ENCODE peak calls at places on chromosome 19, in seven cellular contexts. One of them, this sample, is unnamed.

GRCh38 chr19:5117421-5117820 is 148.5 kb downstream of the KDM4B start:
- DNase-seq in fibroblast of pulmonary artery: no peak
- DNase-seq in thoracic aorta: no peak
- DNase-seq in foreskin fibroblast: no peak
- DNase-seq in AG04450: no peak
- DNase-seq in activated CD8-positive, alpha-beta T cell treated with anti-CD3 and anti-CD28 coated beads for 36 hours: no peak
- DNase-seq in keratinocyte: no peak
- DNase-seq in this sample: no peak

GRCh38 chr19:10749435-10750384 is 31.8 kb downstream of the DNM2 start:
- DNase-seq in foreskin fibroblast: no peak
- DNase-seq in keratinocyte: no peak
- DNase-seq in thoracic aorta: no peak
- DNase-seq in fibroblast of pulmonary artery: no peak
- DNase-seq in activated CD8-positive, alpha-beta T cell treated with anti-CD3 and anti-CD28 coated beads for 36 hours: no peak
- DNase-seq in AG04450: no peak
- DNase-seq in this sample: no peak

GRCh38 chr19:38686530-38686888 is 39.1 kb downstream of the ACTN4 start:
- DNase-seq in keratinocyte: no peak
- DNase-seq in activated CD8-positive, alpha-beta T cell treated with anti-CD3 and anti-CD28 coated beads for 36 hours: peak
- DNase-seq in thoracic aorta: no peak
- DNase-seq in foreskin fibroblast: no peak
- DNase-seq in AG04450: no peak
- DNase-seq in fibroblast of pulmonary artery: no peak
- DNase-seq in this sample: no peak

GRCh38 chr19:18202759-18203407 is 959 bp downstream of the RAB3A start:
- DNase-seq in AG04450: no peak
- DNase-seq in keratinocyte: no peak
- DNase-seq in thoracic aorta: no peak
- DNase-seq in foreskin fibroblast: peak
- DNase-seq in activated CD8-positive, alpha-beta T cell treated with anti-CD3 and anti-CD28 coated beads for 36 hours: peak
- DNase-seq in fibroblast of pulmonary artery: no peak
- DNase-seq in this sample: no peak

GRCh38 chr19:10339380-10339960 is at the start of gene ICAM3:
- DNase-seq in keratinocyte: no peak
- DNase-seq in fibroblast of pulmonary artery: no peak
- DNase-seq in foreskin fibroblast: no peak
- DNase-seq in activated CD8-positive, alpha-beta T cell treated with anti-CD3 and anti-CD28 coated beads for 36 hours: peak
- DNase-seq in thoracic aorta: no peak
- DNase-seq in AG04450: no peak
- DNase-seq in this sample: no peak

GRCh38 chr19:5838437-5839311 is 828 bp downstream of the FUT6 start:
- DNase-seq in fibroblast of pulmonary artery: no peak
- DNase-seq in foreskin fibroblast: no peak
- DNase-seq in activated CD8-positive, alpha-beta T cell treated with anti-CD3 and anti-CD28 coated beads for 36 hours: no peak
- DNase-seq in thoracic aorta: no peak
- DNase-seq in AG04450: no peak
- DNase-seq in keratinocyte: no peak
- DNase-seq in this sample: no peak

GRCh38 chr19:12111176-12111575 is 29.0 kb downstream of the ZNF20 start:
- DNase-seq in activated CD8-positive, alpha-beta T cell treated with anti-CD3 and anti-CD28 coated beads for 36 hours: no peak
- DNase-seq in fibroblast of pulmonary artery: no peak
- DNase-seq in AG04450: no peak
- DNase-seq in thoracic aorta: no peak
- DNase-seq in keratinocyte: no peak
- DNase-seq in foreskin fibroblast: peak
- DNase-seq in this sample: no peak

GRCh38 chr19:47094557-47095517 is 18.7 kb downstream of the ZC3H4 start:
- DNase-seq in keratinocyte: no peak
- DNase-seq in fibroblast of pulmonary artery: no peak
- DNase-seq in activated CD8-positive, alpha-beta T cell treated with anti-CD3 and anti-CD28 coated beads for 36 hours: peak
- DNase-seq in AG04450: no peak
- DNase-seq in thoracic aorta: no peak
- DNase-seq in foreskin fibroblast: no peak
- DNase-seq in this sample: no peak

GRCh38 chr19:28655054-28655453 is 557.9 kb downstream of the UQCRFS1 start:
- DNase-seq in foreskin fibroblast: no peak
- DNase-seq in AG04450: no peak
- DNase-seq in keratinocyte: no peak
- DNase-seq in fibroblast of pulmonary artery: no peak
- DNase-seq in activated CD8-positive, alpha-beta T cell treated with anti-CD3 and anti-CD28 coated beads for 36 hours: no peak
- DNase-seq in thoracic aorta: no peak
- DNase-seq in this sample: no peak

GRCh38 chr19:7847664-7848063 is 17.6 kb downstream of the EVI5L start:
- DNase-seq in AG04450: no peak
- DNase-seq in foreskin fibroblast: no peak
- DNase-seq in thoracic aorta: no peak
- DNase-seq in fibroblast of pulmonary artery: no peak
- DNase-seq in activated CD8-positive, alpha-beta T cell treated with anti-CD3 and anti-CD28 coated beads for 36 hours: no peak
- DNase-seq in keratinocyte: no peak
- DNase-seq in this sample: no peak

GRCh38 chr19:55179570-55180484 is at the start of gene SYT5:
- DNase-seq in fibroblast of pulmonary artery: no peak
- DNase-seq in thoracic aorta: no peak
- DNase-seq in foreskin fibroblast: peak
- DNase-seq in AG04450: no peak
- DNase-seq in activated CD8-positive, alpha-beta T cell treated with anti-CD3 and anti-CD28 coated beads for 36 hours: peak
- DNase-seq in keratinocyte: no peak
- DNase-seq in this sample: no peak

GRCh38 chr19:6417713-6418561 is 6.7 kb downstream of the KHSRP start:
- DNase-seq in AG04450: no peak
- DNase-seq in fibroblast of pulmonary artery: peak
- DNase-seq in activated CD8-positive, alpha-beta T cell treated with anti-CD3 and anti-CD28 coated beads for 36 hours: no peak
- DNase-seq in keratinocyte: no peak
- DNase-seq in foreskin fibroblast: peak
- DNase-seq in thoracic aorta: no peak
- DNase-seq in this sample: no peak

GRCh38 chr19:47716270-47716937 is 3.2 kb downstream of the EHD2 start:
- DNase-seq in foreskin fibroblast: no peak
- DNase-seq in activated CD8-positive, alpha-beta T cell treated with anti-CD3 and anti-CD28 coated beads for 36 hours: no peak
- DNase-seq in keratinocyte: no peak
- DNase-seq in fibroblast of pulmonary artery: no peak
- DNase-seq in thoracic aorta: no peak
- DNase-seq in AG04450: no peak
- DNase-seq in this sample: no peak

GRCh38 chr19:34217952-34218817 is 36.2 kb upstream of the GARRE1 start:
- DNase-seq in thoracic aorta: no peak
- DNase-seq in keratinocyte: no peak
- DNase-seq in activated CD8-positive, alpha-beta T cell treated with anti-CD3 and anti-CD28 coated beads for 36 hours: peak
- DNase-seq in fibroblast of pulmonary artery: peak
- DNase-seq in AG04450: peak
- DNase-seq in foreskin fibroblast: peak
- DNase-seq in this sample: peak

GRCh38 chr19:10544242-10544752 is 593 bp downstream of the ATG4D start:
- DNase-seq in keratinocyte: no peak
- DNase-seq in foreskin fibroblast: peak
- DNase-seq in thoracic aorta: no peak
- DNase-seq in AG04450: no peak
- DNase-seq in activated CD8-positive, alpha-beta T cell treated with anti-CD3 and anti-CD28 coated beads for 36 hours: peak
- DNase-seq in fibroblast of pulmonary artery: no peak
- DNase-seq in this sample: no peak

GRCh38 chr19:45391346-45391745 is 13.5 kb downstream of the PPP1R13L start:
- DNase-seq in AG04450: no peak
- DNase-seq in fibroblast of pulmonary artery: no peak
- DNase-seq in thoracic aorta: no peak
- DNase-seq in keratinocyte: no peak
- DNase-seq in activated CD8-positive, alpha-beta T cell treated with anti-CD3 and anti-CD28 coated beads for 36 hours: no peak
- DNase-seq in foreskin fibroblast: peak
- DNase-seq in this sample: no peak

GRCh38 chr19:883661-884211 is 9.3 kb downstream of the MED16 start:
- DNase-seq in keratinocyte: peak
- DNase-seq in AG04450: no peak
- DNase-seq in fibroblast of pulmonary artery: no peak
- DNase-seq in thoracic aorta: no peak
- DNase-seq in activated CD8-positive, alpha-beta T cell treated with anti-CD3 and anti-CD28 coated beads for 36 hours: no peak
- DNase-seq in foreskin fibroblast: no peak
- DNase-seq in this sample: no peak
- TF ChIP-seq CTCF in keratinocyte: peak
- TF ChIP-seq CTCF in AG04450: no peak
- TF ChIP-seq CTCF in fibroblast of pulmonary artery: no peak
- TF ChIP-seq CTCF in thoracic aorta: no peak
- TF ChIP-seq CTCF in activated CD8-positive, alpha-beta T cell treated with anti-CD3 and anti-CD28 coated beads for 36 hours: no peak
- TF ChIP-seq CTCF in foreskin fibroblast: no peak
- TF ChIP-seq CTCF in this sample: no peak

GRCh38 chr19:43723588-43723987 is 7.7 kb downstream of the IRGC start:
- DNase-seq in foreskin fibroblast: peak
- DNase-seq in keratinocyte: no peak
- DNase-seq in activated CD8-positive, alpha-beta T cell treated with anti-CD3 and anti-CD28 coated beads for 36 hours: no peak
- DNase-seq in fibroblast of pulmonary artery: peak
- DNase-seq in thoracic aorta: no peak
- DNase-seq in AG04450: no peak
- DNase-seq in this sample: no peak
- TF ChIP-seq CTCF in foreskin fibroblast: peak
- TF ChIP-seq CTCF in keratinocyte: peak
- TF ChIP-seq CTCF in activated CD8-positive, alpha-beta T cell treated with anti-CD3 and anti-CD28 coated beads for 36 hours: no peak
- TF ChIP-seq CTCF in fibroblast of pulmonary artery: peak
- TF ChIP-seq CTCF in thoracic aorta: no peak
- TF ChIP-seq CTCF in AG04450: peak
- TF ChIP-seq CTCF in this sample: peak

GRCh38 chr19:1223018-1223855 is 14.6 kb downstream of the CBARP start:
- DNase-seq in fibroblast of pulmonary artery: peak
- DNase-seq in activated CD8-positive, alpha-beta T cell treated with anti-CD3 and anti-CD28 coated beads for 36 hours: peak
- DNase-seq in keratinocyte: no peak
- DNase-seq in foreskin fibroblast: peak
- DNase-seq in thoracic aorta: no peak
- DNase-seq in AG04450: no peak
- DNase-seq in this sample: no peak
- TF ChIP-seq CTCF in fibroblast of pulmonary artery: peak
- TF ChIP-seq CTCF in activated CD8-positive, alpha-beta T cell treated with anti-CD3 and anti-CD28 coated beads for 36 hours: peak
- TF ChIP-seq CTCF in keratinocyte: peak
- TF ChIP-seq CTCF in foreskin fibroblast: peak
- TF ChIP-seq CTCF in thoracic aorta: peak
- TF ChIP-seq CTCF in AG04450: peak
- TF ChIP-seq CTCF in this sample: peak

DNA sequence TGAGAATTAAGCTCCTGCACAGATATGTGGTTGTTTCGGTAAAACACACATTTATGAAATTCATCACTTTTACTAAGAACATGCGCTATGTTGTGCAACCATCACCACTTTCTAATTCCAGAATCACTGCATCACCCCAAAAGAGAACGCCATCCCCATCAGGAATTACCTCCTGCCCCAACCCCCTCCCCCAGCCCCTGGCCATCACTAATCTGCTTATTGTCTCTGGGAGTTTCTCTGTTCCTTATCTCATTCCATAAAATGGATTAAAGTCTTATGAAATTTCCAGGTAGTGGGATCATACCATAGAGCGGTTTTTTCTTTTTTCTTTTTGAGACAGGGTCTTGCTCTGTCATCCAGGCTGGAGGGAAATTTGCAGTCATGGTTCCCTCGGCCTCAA is 3.6 kb downstream of the ZSCAN5B start:
- DNase-seq in AG04450: no peak
- DNase-seq in activated CD8-positive, alpha-beta T cell treated with anti-CD3 and anti-CD28 coated beads for 36 hours: no peak
- DNase-seq in thoracic aorta: no peak
- DNase-seq in keratinocyte: no peak
- DNase-seq in fibroblast of pulmonary artery: no peak
- DNase-seq in foreskin fibroblast: no peak
- DNase-seq in this sample: no peak
- TF ChIP-seq CTCF in AG04450: no peak
- TF ChIP-seq CTCF in activated CD8-positive, alpha-beta T cell treated with anti-CD3 and anti-CD28 coated beads for 36 hours: no peak
- TF ChIP-seq CTCF in thoracic aorta: no peak
- TF ChIP-seq CTCF in keratinocyte: no peak
- TF ChIP-seq CTCF in fibroblast of pulmonary artery: no peak
- TF ChIP-seq CTCF in foreskin fibroblast: no peak
- TF ChIP-seq CTCF in this sample: no peak

GRCh38 chr19:15812059-15812722 is 3.3 kb downstream of the OR10H1 start:
- DNase-seq in foreskin fibroblast: no peak
- DNase-seq in fibroblast of pulmonary artery: no peak
- DNase-seq in activated CD8-positive, alpha-beta T cell treated with anti-CD3 and anti-CD28 coated beads for 36 hours: peak
- DNase-seq in thoracic aorta: no peak
- DNase-seq in AG04450: no peak
- DNase-seq in keratinocyte: no peak
- DNase-seq in this sample: no peak
- TF ChIP-seq CTCF in foreskin fibroblast: no peak
- TF ChIP-seq CTCF in fibroblast of pulmonary artery: no peak
- TF ChIP-seq CTCF in activated CD8-positive, alpha-beta T cell treated with anti-CD3 and anti-CD28 coated beads for 36 hours: no peak
- TF ChIP-seq CTCF in thoracic aorta: no peak
- TF ChIP-seq CTCF in AG04450: no peak
- TF ChIP-seq CTCF in keratinocyte: peak
- TF ChIP-seq CTCF in this sample: no peak

This sample was measured in AG09319.